ENCODE peak calls at places on chromosomes 5 and 9, in eight cellular contexts. I is NCI-H460; U is GM13976; D is GM20000; M is stimulated activated CD8-positive, alpha-beta memory T cell treated with anti-CD3 and anti-CD28 coated beads, Interleukin-4, amount 100 ng/mL, for 24 hours; R is aorta; Z is GM12891; F is NCI-H2227 treated with DMSO at 0.1 percent for 48 hours. L is an unnamed sample.

GRCh38 chr5:2142456-2142954 is 259.8 kb upstream of the IRX4 start:
- DNase-seq in U (no peak), D (no peak), Z (no peak), I (no peak), R (no peak), M (no peak), F (no peak), L (no peak)

GRCh38 chr9:133114886-133115603 is 6.0 kb downstream of the RALGDS start:
- DNase-seq in U (no peak), D (no peak), F (no peak), I (no peak), R (peak), Z (no peak), M (no peak), L (no peak)

GRCh38 chr9:101027246-101027645 is 1.3 kb upstream of the PLPPR1 start:
- DNase-seq in U (no peak), I (no peak), Z (no peak), D (no peak), M (no peak), F (peak), R (no peak), L (no peak)

GRCh38 chr9:117232266-117232665 is 182.6 kb downstream of the ASTN2 start:
- DNase-seq in Z (no peak), F (no peak), M (no peak), I (no peak), D (no peak), R (no peak), U (no peak), L (no peak)

GRCh38 chr5:101969752-101970151 is 326.3 kb downstream of the SLCO4C1 start:
- DNase-seq in I (no peak), R (no peak), F (no peak), D (no peak), M (no peak), Z (no peak), U (no peak), L (no peak)

GRCh38 chr9:94160594-94161501 is 76.6 kb downstream of the PTPDC1 start:
- DNase-seq in R (no peak), I (no peak), Z (no peak), D (no peak), F (no peak), U (no peak), M (no peak), L (no peak)

GRCh38 chr5:6856658-6857057 is 143.4 kb downstream of the TENT4A start:
- DNase-seq in R (no peak), M (no peak), U (no peak), D (no peak), Z (no peak), F (no peak), I (no peak), L (no peak)

GRCh38 chr5:149632311-149633251 is 51.3 kb downstream of the ARHGEF37 start:
- DNase-seq in D (no peak), Z (no peak), I (no peak), F (no peak), R (no peak), M (no peak), U (no peak), L (no peak)

GRCh38 chr9:5799314-5799713 is 33.6 kb downstream of the ERMP1 start:
- DNase-seq in I (peak), F (peak), U (peak), D (peak), M (no peak), R (no peak), Z (no peak), L (no peak)

GRCh38 chr5:14450055-14450524 is 131.5 kb upstream of the OTULINL start:
- DNase-seq in R (peak), M (no peak), I (no peak), F (no peak), Z (no peak), D (no peak), U (no peak), L (no peak)

GRCh38 chr5:96243203-96243602 is 189.8 kb downstream of the PCSK1 start:
- DNase-seq in D (no peak), F (no peak), I (no peak), M (no peak), U (no peak), R (no peak), Z (no peak), L (no peak)

GRCh38 chr5:134610715-134611114 is 21.9 kb downstream of the SAR1B start:
- DNase-seq in U (no peak), R (no peak), I (no peak), D (no peak), F (no peak), M (no peak), Z (no peak), L (no peak)

GRCh38 chr5:142777108-142777507 is 6.9 kb downstream of the ARHGAP26 start:
- DNase-seq in M (no peak), U (no peak), D (no peak), R (no peak), I (no peak), Z (no peak), F (no peak), L (no peak)

GRCh38 chr5:124343021-124343420 is 403.4 kb downstream of the ZNF608 start:
- DNase-seq in F (no peak), R (no peak), M (no peak), D (no peak), Z (no peak), U (no peak), I (no peak), L (no peak)

GRCh38 chr9:98958271-98958989 is 14.7 kb downstream of the COL15A1 start:
- DNase-seq in M (no peak), D (no peak), U (no peak), R (no peak), I (no peak), Z (no peak), F (no peak), L (no peak)

GRCh38 chr9:108813951-108814601 is 41.7 kb downstream of the ACTL7B start:
- DNase-seq in F (no peak), I (peak), Z (no peak), R (no peak), U (no peak), D (no peak), M (no peak), L (no peak)

GRCh38 chr5:98110270-98110669 is 663.2 kb upstream of the RGMB start:
- DNase-seq in D (no peak), I (no peak), F (no peak), Z (no peak), R (no peak), M (no peak), U (no peak), L (no peak)

GRCh38 chr5:124745367-124746251 is 830 bp downstream of the ZNF608 start:
- DNase-seq in D (no peak), M (no peak), R (no peak), F (peak), Z (no peak), I (no peak), U (no peak), L (no peak)

GRCh38 chr9:129262261-129262660 is 84.2 kb upstream of the IER5L start:
- DNase-seq in U (no peak), D (no peak), Z (no peak), F (no peak), R (peak), I (no peak), M (no peak), L (no peak)

GRCh38 chr9:88342246-88342645 is 46.0 kb upstream of the SPIN1 start:
- DNase-seq in Z (no peak), F (no peak), I (no peak), U (no peak), D (no peak), M (no peak), R (no peak), L (no peak)

GRCh38 chr5:139551490-139551889 is 9.6 kb upstream of the UBE2D2 start:
- DNase-seq in F (no peak), I (no peak), M (no peak), Z (no peak), U (no peak), R (no peak), D (no peak), L (no peak)

GRCh38 chr9:81552571-81552970 is 136.8 kb downstream of the TLE1 start:
- DNase-seq in U (no peak), I (no peak), Z (no peak), F (peak), D (no peak), M (no peak), R (no peak), L (no peak)

GRCh38 chr9:78430387-78430786 is 133.5 kb downstream of the PSAT1 start:
- DNase-seq in R (no peak), M (no peak), I (no peak), U (no peak), D (no peak), Z (no peak), F (no peak), L (no peak)

GRCh38 chr9:121055642-121056143 is 5.6 kb upstream of the C5 start:
- DNase-seq in F (no peak), Z (no peak), M (no peak), I (no peak), D (no peak), R (no peak), U (no peak), L (no peak)

GRCh38 chr5:2653991-2654390 is 97.5 kb downstream of the IRX2 start:
- DNase-seq in U (no peak), I (no peak), M (no peak), F (no peak), Z (no peak), D (no peak), R (no peak), L (no peak)

GRCh38 chr9:87395804-87396458 is 101.7 kb upstream of the DAPK1 start:
- DNase-seq in F (no peak), M (no peak), D (no peak), Z (no peak), U (no peak), I (no peak), R (no peak), L (no peak)

GRCh38 chr9:92808726-92809451 is 44.3 kb upstream of the BICD2 start:
- DNase-seq in I (peak), R (peak), D (peak), F (peak), U (peak), M (peak), Z (peak), L (peak)

GRCh38 chr9:111094433-111095421 is 56.5 kb upstream of the LPAR1 start:
- DNase-seq in D (no peak), I (peak), F (no peak), U (no peak), R (no peak), M (no peak), Z (no peak), L (no peak)

GRCh38 chr5:140953234-140953633 is 13.0 kb upstream of the PCDHAC2 start:
- DNase-seq in D (no peak), U (no peak), F (no peak), M (no peak), I (no peak), Z (no peak), R (no peak), L (no peak)

GRCh38 chr5:16894236-16895057 is 41.6 kb downstream of the MYO10 start:
- DNase-seq in R (no peak), D (no peak), U (no peak), M (no peak), F (no peak), Z (no peak), I (peak), L (no peak)

GRCh38 chr9:4114569-4115505 is 185.0 kb downstream of the GLIS3 start:
- DNase-seq in Z (no peak), M (no peak), I (no peak), R (no peak), D (no peak), U (no peak), F (no peak), L (no peak)

GRCh38 chr9:123349691-123350480 is 6.1 kb upstream of the CRB2 start:
- DNase-seq in U (peak), I (peak), F (peak), Z (peak), M (peak), D (peak), R (peak), L (peak)

GRCh38 chr5:6372251-6373080 is 5.9 kb downstream of the MED10 start:
- DNase-seq in F (no peak), I (no peak), R (no peak), U (no peak), M (no peak), D (no peak), Z (no peak), L (no peak)

GRCh38 chr5:77632526-77633268 is 5.8 kb downstream of the OTP start:
- DNase-seq in D (no peak), F (no peak), I (no peak), M (no peak), R (no peak), U (peak), Z (no peak), L (no peak)